ENCODE peak calls at places on chromosomes 16 and 17, in six cellular contexts. J, W, K, S, L and Q are unnamed samples.

GRCh38 chr17:7974638-7975131 is 27.7 kb upstream of the GUCY2D start:
- DNase-seq in K (no peak), J (no peak), W (no peak), L (no peak), S (no peak), Q (no peak)

GRCh38 chr16:4682616-4683254 is 10.6 kb upstream of the NUDT16L1 start:
- DNase-seq in W (peak), K (no peak), S (no peak), J (peak), L (peak), Q (peak)

GRCh38 chr16:3220839-3221238 is 14.1 kb downstream of the ZNF200 start:
- DNase-seq in K (no peak), S (no peak), J (no peak), L (no peak), W (no peak), Q (no peak)

GRCh38 chr17:75763613-75764416 is 1.2 kb downstream of the GALK1 start:
- DNase-seq in S (no peak), L (no peak), J (peak), K (no peak), W (no peak), Q (no peak)

GRCh38 chr17:43978078-43978477 is 24.3 kb upstream of the PYY start:
- DNase-seq in S (no peak), L (no peak), K (no peak), J (no peak), W (no peak), Q (no peak)

GRCh38 chr16:89687092-89687940 is 827 bp downstream of the CDK10 start:
- DNase-seq in W (peak), L (peak), S (no peak), J (peak), K (no peak), Q (peak)

GRCh38 chr16:71328151-71328550 is 30.4 kb upstream of the CALB2 start:
- DNase-seq in S (no peak), W (no peak), K (no peak), J (no peak), L (no peak), Q (no peak)

GRCh38 chr16:54657058-54657708 is 273.5 kb upstream of the IRX5 start:
- DNase-seq in K (no peak), S (peak), W (peak), J (peak), L (peak), Q (no peak)

GRCh38 chr17:17075037-17075755 is 32.9 kb downstream of the MPRIP start:
- DNase-seq in J (no peak), L (peak), S (no peak), K (no peak), W (no peak), Q (peak)

GRCh38 chr16:3189869-3190268 is 1.9 kb downstream of the OR1F1 start:
- DNase-seq in W (no peak), J (no peak), K (no peak), S (no peak), L (no peak), Q (no peak)

GRCh38 chr17:7477392-7478275 is 1.8 kb downstream of the ZBTB4 start:
- DNase-seq in W (peak), J (peak), L (peak), K (peak), S (no peak), Q (peak)

GRCh38 chr17:64950871-64951270 is 31.6 kb upstream of the LRRC37A3 start:
- DNase-seq in K (no peak), J (no peak), L (peak), W (no peak), S (no peak), Q (no peak)

GRCh38 chr16:29821663-29822115 is 1.4 kb downstream of the MVP start:
- DNase-seq in S (no peak), L (peak), K (no peak), J (no peak), W (no peak), Q (peak)

GRCh38 chr16:14364386-14365199 is 265.5 kb downstream of the PARN start:
- DNase-seq in K (no peak), J (peak), S (no peak), W (peak), L (peak), Q (peak)

GRCh38 chr17:79760197-79760906 is 17.6 kb upstream of the CBX2 start:
- DNase-seq in S (no peak), L (no peak), K (no peak), J (no peak), W (no peak), Q (no peak)

GRCh38 chr17:15782809-15783208 is 50.7 kb downstream of the TBC1D26 start:
- DNase-seq in L (peak), W (peak), K (no peak), S (no peak), J (peak), Q (peak)

GRCh38 chr17:73396429-73397277 is 84.9 kb upstream of the CDC42EP4 start:
- DNase-seq in J (no peak), W (no peak), K (no peak), S (no peak), L (peak), Q (no peak)

GRCh38 chr16:4846901-4847773 is at the start of the genes GLYR1 and UBN1:
- DNase-seq in S (peak), J (peak), W (peak), L (peak), K (peak), Q (peak)

GRCh38 chr17:74960739-74961342 is 11.7 kb downstream of the HID1 start:
- DNase-seq in K (no peak), J (no peak), L (peak), W (peak), S (no peak), Q (no peak)

GRCh38 chr17:65088621-65089385 is 32.3 kb upstream of the GNA13 start:
- DNase-seq in J (no peak), K (no peak), S (no peak), L (no peak), W (no peak), Q (no peak)

GRCh38 chr16:68246121-68246520 is 948 bp downstream of the PLA2G15 start:
- DNase-seq in W (no peak), S (no peak), J (no peak), L (no peak), K (no peak), Q (no peak)

GRCh38 chr17:59714255-59714654 is 6.8 kb downstream of the VMP1 start:
- DNase-seq in S (no peak), K (no peak), J (no peak), L (no peak), W (no peak), Q (no peak)

DNA sequence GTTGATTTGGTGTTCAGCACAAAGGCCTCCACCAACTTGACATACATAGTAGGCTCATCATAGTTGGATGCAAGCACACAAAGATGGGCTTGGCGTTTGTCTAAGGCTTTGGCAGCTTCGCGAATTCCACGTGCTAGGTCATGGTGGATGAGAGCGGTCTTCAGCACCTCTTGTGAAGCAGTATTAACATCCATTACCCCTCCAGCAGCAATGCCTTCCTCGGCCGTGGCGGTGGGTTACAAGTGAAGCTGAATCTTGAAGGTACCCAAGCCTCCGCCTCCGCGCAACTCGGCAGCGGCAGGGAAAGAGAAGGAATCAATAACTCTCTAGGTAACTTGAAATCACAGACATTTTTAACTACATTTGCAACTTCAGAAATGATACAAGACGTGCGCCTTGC is 1.1 kb upstream of the PELP1 start:
- DNase-seq in J (no peak), S (no peak), L (no peak), K (no peak), W (no peak), Q (no peak)
- H3K4me3 ChIP-seq in J (no peak), S (no peak), L (no peak), K (no peak), W (peak), Q (no peak)

GRCh38 chr16:75052481-75053211 is 53.8 kb downstream of the ZNRF1 start:
- DNase-seq in W (peak), L (no peak), J (no peak), K (no peak), S (no peak), Q (no peak)

GRCh38 chr16:75058815-75059214 is 57.8 kb downstream of the LDHD start:
- DNase-seq in W (no peak), L (peak), J (no peak), S (no peak), K (no peak), Q (peak)

GRCh38 chr16:75054556-75054947 is 55.7 kb downstream of the ZNRF1 start:
- DNase-seq in K (no peak), J (no peak), L (no peak), W (no peak), S (no peak), Q (no peak)

GRCh38 chr16:75048546-75048945 is 49.7 kb downstream of the ZNRF1 start:
- DNase-seq in J (peak), K (no peak), S (no peak), L (no peak), W (no peak), Q (no peak)

GRCh38 chr16:75053791-75054555 is 55.1 kb downstream of the ZNRF1 start:
- DNase-seq in S (no peak), W (no peak), K (peak), J (peak), L (no peak), Q (no peak)
- TF ChIP-seq CTCF in S (no peak), W (no peak), K (no peak), J (no peak), L (no peak), Q (no peak)

GRCh38 chr16:82016964-82017363 is 5.7 kb upstream of the SDR42E1 start:
- DNase-seq in W (no peak), K (no peak), L (peak), S (no peak), J (no peak), Q (peak)
- H3K4me3 ChIP-seq in W (no peak), K (no peak), L (no peak), S (no peak), J (no peak), Q (no peak)

GRCh38 chr17:82879241-82879640 is 39.4 kb upstream of the ZNF750 start:
- DNase-seq in J (no peak), L (no peak), S (no peak), W (no peak), K (no peak), Q (no peak)

GRCh38 chr17:82876149-82876548 is 36.3 kb upstream of the ZNF750 start:
- DNase-seq in W (no peak), S (no peak), K (peak), J (no peak), L (peak), Q (peak)

GRCh38 chr17:82875418-82875856 is 35.6 kb upstream of the ZNF750 start:
- DNase-seq in K (no peak), S (no peak), L (no peak), W (peak), J (no peak), Q (no peak)

GRCh38 chr17:82878545-82878944 is 38.7 kb upstream of the ZNF750 start:
- DNase-seq in K (no peak), L (no peak), W (no peak), S (no peak), J (no peak), Q (no peak)

DNA sequence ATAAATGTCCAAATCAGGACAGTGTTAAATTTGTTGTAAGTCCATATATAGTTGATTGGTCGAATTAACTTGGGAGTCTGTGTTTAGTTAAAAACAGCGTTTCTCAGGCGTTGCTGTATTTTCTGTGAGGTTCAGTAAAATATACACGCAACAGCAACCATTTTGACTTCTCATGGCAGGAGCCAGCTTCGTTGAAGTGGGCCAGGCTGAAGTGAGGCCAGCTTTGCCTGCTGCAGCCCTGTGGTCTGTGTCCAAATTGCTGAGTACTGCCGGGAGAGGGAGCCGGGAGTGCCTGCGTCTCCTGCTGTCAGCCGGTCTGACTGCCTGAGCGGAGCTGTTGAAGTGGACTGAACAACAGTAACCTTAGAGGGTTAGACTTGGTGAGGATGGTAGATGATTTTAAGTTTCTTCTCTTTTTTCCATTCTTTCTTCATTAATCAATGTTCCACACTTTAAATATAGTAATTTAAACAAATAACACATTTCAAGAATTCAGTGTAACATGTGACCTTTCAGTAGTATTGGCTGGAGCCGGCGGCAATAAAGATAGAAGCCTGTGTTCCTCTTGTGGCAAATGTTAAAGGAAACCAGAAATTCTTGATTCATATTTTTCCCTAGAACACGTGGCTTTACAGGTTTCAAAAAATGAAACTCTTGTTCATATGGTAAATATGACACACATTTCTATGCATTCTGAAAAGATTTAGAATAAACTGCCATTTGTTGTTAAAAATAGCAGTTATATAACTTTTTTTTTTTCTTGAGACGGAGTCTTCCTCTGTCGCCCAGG is 37.0 kb upstream of the ZNF750 start:
- DNase-seq in S (no peak), L (peak), J (peak), W (peak), K (peak), Q (peak)
- TF ChIP-seq CTCF in S (peak), L (peak), J (peak), W (no peak), K (peak), Q (peak)

DNA sequence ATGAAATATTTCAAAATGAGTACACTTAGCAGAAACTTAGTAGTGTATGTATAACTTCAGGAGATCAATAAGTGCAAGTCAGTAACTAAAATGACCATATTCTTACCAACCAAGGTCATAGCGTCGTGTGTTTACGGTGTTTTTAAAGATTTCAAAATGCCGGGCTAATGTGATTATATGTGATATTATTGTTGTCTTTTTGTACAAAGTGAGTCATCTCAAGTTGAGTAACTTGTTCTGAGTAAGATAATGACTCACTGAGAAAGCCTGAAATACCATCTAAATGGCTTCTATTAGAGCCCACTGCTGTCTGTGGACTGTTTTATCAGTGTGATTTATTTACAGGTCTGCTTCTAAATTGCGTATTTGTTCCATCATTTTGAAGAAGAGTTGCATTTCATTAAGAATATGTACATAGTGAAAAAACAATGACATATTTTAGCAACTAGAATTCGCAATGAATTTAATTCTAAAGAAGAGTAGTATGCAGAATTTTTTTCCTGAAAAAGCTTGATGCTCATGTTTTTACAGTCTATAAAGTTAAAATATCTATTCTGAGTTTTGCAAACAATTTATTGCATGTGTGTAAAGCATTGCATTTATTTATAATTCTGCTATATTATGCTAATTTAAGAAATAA is 12.7 kb downstream of the KRT12 start:
- DNase-seq in S (no peak), J (no peak), L (peak), W (no peak), K (no peak), Q (peak)
- H3K4me3 ChIP-seq in S (no peak), J (no peak), L (no peak), W (no peak), K (no peak), Q (no peak)

DNA sequence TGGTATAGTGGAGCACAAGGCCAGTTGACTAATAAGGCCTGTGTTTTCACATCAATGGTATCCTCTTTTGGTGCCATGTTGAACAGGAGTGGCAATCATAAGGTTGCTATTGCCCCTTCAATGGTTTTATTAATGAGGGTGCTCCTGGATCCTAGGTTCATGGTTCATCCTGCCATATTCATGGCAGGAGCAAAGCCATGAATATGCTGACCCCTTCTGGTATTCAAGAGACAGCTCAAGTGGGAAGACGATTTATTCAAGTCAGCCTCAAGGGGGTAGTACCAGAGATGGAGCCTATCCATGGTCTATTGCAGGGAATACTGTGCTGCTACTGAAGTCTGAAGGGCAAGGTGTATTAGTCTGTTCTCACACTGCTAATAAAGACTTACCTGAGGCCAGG is 2.6 kb downstream of the ABCA9 start:
- DNase-seq in W (peak), S (no peak), K (no peak), L (no peak), J (no peak), Q (no peak)
- TF ChIP-seq CTCF in W (peak), S (no peak), K (no peak), L (peak), J (no peak), Q (peak)

DNA sequence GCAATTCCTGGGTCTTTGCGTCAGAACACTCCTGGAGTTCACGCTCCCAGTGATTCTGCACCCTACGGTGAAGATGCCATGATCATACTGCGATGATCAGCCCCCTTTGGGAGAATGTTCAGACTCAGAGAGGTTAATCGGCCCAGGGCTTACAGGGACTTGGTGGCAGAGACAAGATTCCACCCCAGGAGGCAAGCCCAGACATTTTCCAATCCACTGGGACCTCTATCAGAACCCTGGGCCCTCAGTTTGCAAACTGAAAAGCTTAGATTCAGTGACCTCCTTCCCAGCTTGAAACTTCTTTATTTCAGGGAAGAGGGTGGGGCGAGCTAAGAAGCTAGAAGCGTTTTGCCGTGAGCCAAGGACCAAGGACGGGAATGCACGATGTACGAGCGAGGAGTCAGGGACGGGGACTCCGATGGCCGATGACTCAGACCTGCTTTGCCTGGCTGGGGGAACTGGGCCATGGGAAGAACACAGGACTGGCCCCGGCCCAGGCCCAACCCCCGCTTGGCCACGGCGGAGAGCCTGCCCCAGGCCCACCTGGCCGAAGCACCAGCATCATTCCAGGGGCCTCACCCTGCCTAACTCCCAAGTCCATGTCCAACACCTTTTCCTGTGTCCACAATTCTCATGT is 34.7 kb downstream of the SOCS3 start:
- DNase-seq in W (no peak), J (no peak), L (peak), S (no peak), K (peak), Q (peak)
- H3K4me3 ChIP-seq in W (peak), J (no peak), L (no peak), S (peak), K (peak), Q (no peak)

GRCh38 chr17:61799812-61800484 is 63.4 kb downstream of the BRIP1 start:
- DNase-seq in J (no peak), L (no peak), S (no peak), K (no peak), W (no peak), Q (no peak)
- TF ChIP-seq CTCF in J (no peak), L (no peak), S (no peak), K (no peak), W (no peak), Q (no peak)

GRCh38 chr16:87524407-87524806 is 31.6 kb upstream of the ZCCHC14 start:
- DNase-seq in J (no peak), W (no peak), S (no peak), L (no peak), K (no peak), Q (no peak)

GRCh38 chr16:87526238-87526947 is 33.6 kb upstream of the ZCCHC14 start:
- DNase-seq in L (no peak), K (no peak), J (no peak), S (no peak), W (no peak), Q (no peak)

GRCh38 chr16:87527055-87527724 is 34.4 kb upstream of the ZCCHC14 start:
- DNase-seq in L (no peak), K (no peak), W (no peak), J (no peak), S (no peak), Q (no peak)

GRCh38 chr16:87528690-87529579 is 36.1 kb upstream of the ZCCHC14 start:
- DNase-seq in L (no peak), K (no peak), J (no peak), S (no peak), W (no peak), Q (no peak)

DNA sequence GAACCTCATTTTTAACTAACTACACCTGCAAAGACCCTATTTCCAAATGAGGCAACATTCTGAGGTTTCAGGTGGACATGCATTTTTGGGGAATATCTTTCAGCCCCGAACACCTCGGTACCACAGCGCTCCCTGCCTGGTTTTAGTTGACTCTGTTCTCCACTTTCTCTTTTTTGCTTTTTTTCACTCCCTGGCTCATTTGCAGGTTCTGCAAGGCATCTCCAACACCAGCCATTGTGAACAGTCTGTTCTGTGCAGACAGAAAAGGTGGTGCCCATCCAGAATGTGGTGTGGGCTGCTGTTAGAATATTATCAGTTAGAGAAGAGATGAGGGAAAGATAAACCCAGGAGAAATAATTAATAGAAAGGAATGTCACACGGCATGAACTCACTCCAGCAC is 32.5 kb upstream of the ZCCHC14 start:
- DNase-seq in S (no peak), L (no peak), K (no peak), J (no peak), W (no peak), Q (no peak)
- H3K4me3 ChIP-seq in S (no peak), L (no peak), K (no peak), J (no peak), W (no peak), Q (no peak)